ENCODE peak calls at places on chromosomes 3 and 15, in five cellular contexts. One of them, this sample, is unnamed.
A peak's percentile ranks its signal among the peaks of the same experiment; 100 is the strongest.

GRCh38 chr3:139710212-139710611 is 32.4 kb upstream of the NMNAT3 start:
- DNase-seq in HEK293T: no peak
- DNase-seq in ureter: no peak
- DNase-seq in left ventricle myocardium inferior: no peak
- DNase-seq in brain pericyte: no peak
- DNase-seq in this sample: peak; percentile 52

GRCh38 chr15:29736012-29736744 is 86.1 kb downstream of the TJP1 start:
- DNase-seq in left ventricle myocardium inferior: no peak
- DNase-seq in brain pericyte: no peak
- DNase-seq in HEK293T: no peak
- DNase-seq in ureter: no peak
- DNase-seq in this sample: no peak

GRCh38 chr3:147113293-147114045 is 292.9 kb downstream of the ZIC4 start:
- DNase-seq in ureter: no peak
- DNase-seq in HEK293T: no peak
- DNase-seq in brain pericyte: peak; percentile 63
- DNase-seq in left ventricle myocardium inferior: no peak
- DNase-seq in this sample: no peak

GRCh38 chr3:196131921-196132320 is 50.0 kb upstream of the TFRC start:
- DNase-seq in left ventricle myocardium inferior: no peak
- DNase-seq in ureter: no peak
- DNase-seq in HEK293T: no peak
- DNase-seq in brain pericyte: no peak
- DNase-seq in this sample: no peak

GRCh38 chr3:159765860-159766294 is 222.8 kb upstream of the IL12A start:
- DNase-seq in HEK293T: peak; percentile 58
- DNase-seq in left ventricle myocardium inferior: no peak
- DNase-seq in brain pericyte: no peak
- DNase-seq in ureter: no peak
- DNase-seq in this sample: peak; percentile 77

GRCh38 chr3:144364797-144365196 is 393.2 kb downstream of the DIPK2A start:
- DNase-seq in HEK293T: no peak
- DNase-seq in left ventricle myocardium inferior: no peak
- DNase-seq in brain pericyte: no peak
- DNase-seq in ureter: no peak
- DNase-seq in this sample: no peak

GRCh38 chr3:170961616-170962400 is 53.4 kb upstream of the EIF5A2 start:
- DNase-seq in ureter: no peak
- DNase-seq in brain pericyte: no peak
- DNase-seq in left ventricle myocardium inferior: no peak
- DNase-seq in HEK293T: peak; percentile 23
- DNase-seq in this sample: peak; percentile 41

GRCh38 chr3:34948431-34948971 is 690.8 kb upstream of the ARPP21 start:
- DNase-seq in brain pericyte: no peak
- DNase-seq in HEK293T: no peak
- DNase-seq in ureter: no peak
- DNase-seq in left ventricle myocardium inferior: no peak
- DNase-seq in this sample: no peak

This sample was measured in left kidney.